ENCODE peak calls at places on chromosomes 7 and 10, in six cellular contexts. E is IMR-90, R is A549, Y is esophagus muscularis mucosa, I is uterus, A is right lobe of liver. H is an unnamed sample.

GRCh38 chr10:114458216-114458615 is 53.9 kb upstream of the AFAP1L2 start:
- DNase-seq in E (no peak), R (no peak), Y (no peak), I (no peak), A (no peak), H (no peak)

GRCh38 chr7:70583965-70584883 is 547.7 kb upstream of the GALNT17 start:
- DNase-seq in E (no peak), R (no peak), Y (no peak), I (no peak), A (no peak), H (no peak)

GRCh38 chr7:127733976-127734375 is 82.0 kb downstream of the SND1 start:
- DNase-seq in E (peak), R (no peak), Y (no peak), I (no peak), A (no peak), H (no peak)

GRCh38 chr10:132817701-132818211 is 31.8 kb upstream of the NKX6-2 start:
- DNase-seq in E (no peak), R (no peak), Y (no peak), I (no peak), A (no peak), H (no peak)

GRCh38 chr7:46603780-46604725 is 683.0 kb upstream of the IGFBP3 start:
- DNase-seq in E (peak), R (no peak), Y (peak), I (peak), A (peak), H (no peak)

GRCh38 chr7:27303021-27303420 is 60.4 kb downstream of the EVX1 start:
- DNase-seq in E (no peak), R (no peak), Y (no peak), I (no peak), A (no peak), H (no peak)

GRCh38 chr7:50068026-50068425 is 25.0 kb downstream of the ZPBP start:
- DNase-seq in E (no peak), R (peak), Y (no peak), I (no peak), A (no peak), H (no peak)

GRCh38 chr10:82811621-82812020 is 936.6 kb downstream of the NRG3 start:
- DNase-seq in E (no peak), R (peak), Y (no peak), I (no peak), A (no peak), H (no peak)

GRCh38 chr7:157012113-157012547 is 1.7 kb upstream of the MNX1 start:
- DNase-seq in E (no peak), R (no peak), Y (no peak), I (no peak), A (no peak), H (no peak)

GRCh38 chr10:118911361-118911760 is 118.2 kb upstream of the NANOS1 start:
- DNase-seq in E (peak), R (peak), Y (peak), I (no peak), A (no peak), H (no peak)

GRCh38 chr10:32239770-32240169 is 107.2 kb downstream of the EPC1 start:
- DNase-seq in E (peak), R (no peak), Y (no peak), I (no peak), A (no peak), H (no peak)

GRCh38 chr10:122333037-122333436 is 41.5 kb upstream of the PLEKHA1 start:
- DNase-seq in E (no peak), R (no peak), Y (no peak), I (no peak), A (no peak), H (no peak)

GRCh38 chr7:3154881-3155494 is 111.3 kb upstream of the CARD11 start:
- DNase-seq in E (peak), R (peak), Y (no peak), I (no peak), A (no peak), H (no peak)

GRCh38 chr7:39421251-39421650 is 145.0 kb upstream of the YAE1 start:
- DNase-seq in E (no peak), R (no peak), Y (no peak), I (no peak), A (no peak), H (no peak)

GRCh38 chr7:155222578-155222977 is 75.1 kb upstream of the INSIG1 start:
- DNase-seq in E (no peak), R (no peak), Y (no peak), I (no peak), A (no peak), H (no peak)

GRCh38 chr7:114021135-114021534 is 102.3 kb upstream of the PPP1R3A start:
- DNase-seq in E (peak), R (no peak), Y (no peak), I (no peak), A (no peak), H (no peak)

GRCh38 chr7:110693348-110693747 is 397.6 kb upstream of the LRRN3 start:
- DNase-seq in E (no peak), R (no peak), Y (no peak), I (no peak), A (no peak), H (no peak)

DNA sequence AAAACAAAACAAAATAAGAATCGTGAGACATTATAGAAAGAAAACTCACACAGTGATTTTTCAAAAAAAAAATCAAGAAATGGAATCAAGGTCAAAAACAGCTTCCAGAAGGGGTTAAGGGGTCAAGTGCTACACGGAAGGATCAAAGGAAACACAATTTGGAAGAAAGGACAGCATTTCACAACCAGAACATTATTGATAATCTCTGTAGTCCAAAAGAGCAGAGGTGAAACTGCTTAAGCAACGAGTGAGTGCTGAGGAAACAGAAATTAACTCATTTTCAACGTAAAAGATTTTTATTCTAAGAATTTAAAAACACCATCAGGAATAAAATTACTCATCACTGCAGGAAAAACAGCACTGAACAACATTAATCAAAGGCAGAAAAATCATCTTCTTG is 23.5 kb downstream of the MINDY3 start:
- DNase-seq in E (no peak), R (no peak), Y (no peak), I (no peak), A (no peak), H (no peak)
- TF ChIP-seq POLR2A in E (no peak), R (no peak), Y (no peak), I (no peak), A (no peak), H (no peak)

GRCh38 chr10:69318087-69318996 is 40.0 kb downstream of the HK1 start:
- DNase-seq in E (peak), R (peak), Y (peak), I (peak), A (peak), H (peak)
- TF ChIP-seq POLR2A in E (peak), R (peak), Y (peak), I (peak), A (peak), H (peak)

DNA sequence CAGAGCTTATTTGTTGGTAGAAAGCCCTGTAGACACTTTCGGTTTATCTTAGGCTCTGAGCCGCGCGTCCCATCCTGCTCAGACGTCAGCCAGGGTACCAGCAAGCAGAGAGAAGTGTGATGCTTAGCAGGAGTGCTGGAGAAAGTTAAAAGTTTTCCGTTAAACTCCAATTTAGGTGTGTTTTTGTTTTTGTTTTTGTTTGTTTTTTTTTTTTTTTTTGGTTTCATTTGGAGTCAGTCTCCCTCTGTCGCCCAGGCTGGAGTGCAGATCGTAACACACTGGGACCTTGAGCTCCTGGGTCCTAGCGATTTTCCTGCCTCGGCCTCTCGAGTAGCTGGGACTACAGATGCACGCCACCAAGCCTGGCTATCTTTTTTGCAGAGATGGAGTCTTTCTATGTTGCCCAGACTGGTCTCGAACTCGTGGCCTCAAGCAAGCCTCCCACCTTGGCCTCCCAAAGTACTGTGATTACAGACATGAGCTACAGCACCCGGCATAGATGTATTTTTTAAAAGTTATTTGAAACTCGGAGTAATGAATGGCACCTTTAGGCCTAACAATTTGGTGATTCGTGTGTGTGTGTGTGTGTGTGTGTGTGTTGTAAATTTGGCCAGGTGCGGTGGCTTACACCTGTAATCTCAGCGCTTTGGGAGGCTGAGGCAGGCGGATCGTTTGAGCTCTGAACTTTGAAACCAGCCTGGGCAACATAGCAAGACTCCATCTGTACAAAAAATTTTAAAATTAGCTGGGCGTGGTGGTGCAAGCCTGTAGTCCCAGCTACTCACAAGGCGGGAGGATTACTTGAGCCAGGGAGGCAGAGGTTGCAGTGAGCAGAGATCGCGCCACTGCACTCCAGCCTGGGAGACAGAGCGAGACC is 1.3 kb upstream of the HIP1 start:
- DNase-seq in E (peak), R (no peak), Y (no peak), I (no peak), A (no peak), H (no peak)
- TF ChIP-seq POLR2A in E (no peak), R (no peak), Y (no peak), I (no peak), A (no peak), H (no peak)

GRCh38 chr10:18140149-18140956 is at the start of gene CACNB2:
- DNase-seq in E (peak), R (peak), Y (no peak), I (peak), A (peak), H (no peak)
- TF ChIP-seq POLR2A in E (no peak), R (no peak), Y (peak), I (peak), A (no peak), H (peak)

GRCh38 chr7:73842248-73842895 is at the start of gene METTL27:
- DNase-seq in E (peak), R (peak), Y (peak), I (peak), A (peak), H (peak)
- TF ChIP-seq POLR2A in E (peak), R (peak), Y (no peak), I (peak), A (no peak), H (no peak)

DNA sequence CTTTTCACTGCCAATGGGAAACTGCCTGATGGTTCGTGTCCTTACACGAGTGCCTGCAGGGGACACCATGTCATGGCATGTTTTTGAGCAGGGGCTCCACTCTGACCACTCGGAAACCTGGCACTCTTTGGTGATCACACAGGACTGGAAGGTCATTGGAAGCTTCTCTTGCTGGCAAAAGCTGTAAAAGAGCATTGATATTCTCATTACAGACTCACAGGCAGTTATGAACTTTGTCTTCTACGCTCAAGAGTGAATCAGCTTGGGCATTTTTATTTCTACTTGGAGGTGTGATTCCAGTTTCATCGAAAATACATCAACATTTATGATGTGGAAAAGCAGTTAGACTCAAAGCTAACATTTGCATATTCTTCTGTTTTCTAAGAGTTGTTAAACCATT is 238.7 kb downstream of the THSD7A start:
- DNase-seq in E (no peak), R (no peak), Y (no peak), I (no peak), A (no peak), H (no peak)
- TF ChIP-seq POLR2A in E (no peak), R (no peak), Y (no peak), I (no peak), A (no peak), H (no peak)

GRCh38 chr10:58293989-58294388 is 25.0 kb downstream of the CISD1 start:
- DNase-seq in E (no peak), R (no peak), Y (no peak), I (no peak), A (no peak), H (no peak)
- TF ChIP-seq POLR2A in E (no peak), R (no peak), Y (no peak), I (no peak), A (no peak), H (no peak)

H was measured in esophagus squamous epithelium.